ENCODE peak calls at places on chromosomes 2 and 18, in ten cellular contexts. One of them, this sample, is unnamed.

GRCh38 chr18:2164644-2165287 is 406.5 kb downstream of the METTL4 start:
- DNase-seq in suprapubic skin: no peak
- DNase-seq in sigmoid colon: no peak
- DNase-seq in upper lobe of left lung: no peak
- DNase-seq in A549: no peak
- DNase-seq in K562: no peak
- DNase-seq in stomach: no peak
- DNase-seq in ovary: no peak
- DNase-seq in tibial nerve: no peak
- DNase-seq in HepG2: no peak
- DNase-seq in this sample: no peak

GRCh38 chr2:232537079-232537478 is 2.4 kb upstream of the CHRNG start:
- DNase-seq in suprapubic skin: peak; percentile 60
- DNase-seq in sigmoid colon: peak; percentile 52
- DNase-seq in upper lobe of left lung: peak; percentile 49
- DNase-seq in A549: no peak
- DNase-seq in K562: peak; percentile 54
- DNase-seq in stomach: no peak
- DNase-seq in ovary: no peak
- DNase-seq in tibial nerve: no peak
- DNase-seq in HepG2: peak; percentile 48
- DNase-seq in this sample: no peak

GRCh38 chr2:233439191-233439590 is 84.9 kb downstream of the DGKD start:
- DNase-seq in suprapubic skin: no peak
- DNase-seq in sigmoid colon: peak; percentile 74
- DNase-seq in upper lobe of left lung: no peak
- DNase-seq in A549: no peak
- DNase-seq in K562: no peak
- DNase-seq in stomach: no peak
- DNase-seq in ovary: peak; percentile 73
- DNase-seq in tibial nerve: no peak
- DNase-seq in HepG2: no peak
- DNase-seq in this sample: no peak

GRCh38 chr2:157792345-157793052 is 83.6 kb downstream of the ACVR1 start:
- DNase-seq in suprapubic skin: no peak
- DNase-seq in sigmoid colon: no peak
- DNase-seq in upper lobe of left lung: no peak
- DNase-seq in A549: no peak
- DNase-seq in K562: peak; percentile 26
- DNase-seq in stomach: no peak
- DNase-seq in ovary: no peak
- DNase-seq in tibial nerve: no peak
- DNase-seq in HepG2: no peak
- DNase-seq in this sample: no peak

GRCh38 chr2:70371753-70372152 is 69.9 kb upstream of the FAM136A start:
- DNase-seq in suprapubic skin: no peak
- DNase-seq in sigmoid colon: no peak
- DNase-seq in upper lobe of left lung: no peak
- DNase-seq in A549: no peak
- DNase-seq in K562: no peak
- DNase-seq in stomach: no peak
- DNase-seq in ovary: no peak
- DNase-seq in tibial nerve: no peak
- DNase-seq in HepG2: no peak
- DNase-seq in this sample: no peak

GRCh38 chr18:55546873-55547704 is 40.9 kb downstream of the TCF4 start:
- DNase-seq in suprapubic skin: no peak
- DNase-seq in sigmoid colon: peak; percentile 64
- DNase-seq in upper lobe of left lung: no peak
- DNase-seq in A549: no peak
- DNase-seq in K562: no peak
- DNase-seq in stomach: no peak
- DNase-seq in ovary: peak; percentile 46
- DNase-seq in tibial nerve: peak; percentile 20
- DNase-seq in HepG2: no peak
- DNase-seq in this sample: no peak

GRCh38 chr2:20326163-20326780 is 24.4 kb downstream of the PUM2 start:
- DNase-seq in suprapubic skin: no peak
- DNase-seq in sigmoid colon: no peak
- DNase-seq in upper lobe of left lung: peak; percentile 55
- DNase-seq in A549: peak; percentile 50
- DNase-seq in K562: peak; percentile 50
- DNase-seq in stomach: peak; percentile 61
- DNase-seq in ovary: peak; percentile 51
- DNase-seq in tibial nerve: peak; percentile 52
- DNase-seq in HepG2: peak; percentile 58
- DNase-seq in this sample: no peak

GRCh38 chr2:212683346-212683745 is 144.7 kb upstream of the ERBB4 start:
- DNase-seq in suprapubic skin: no peak
- DNase-seq in sigmoid colon: no peak
- DNase-seq in upper lobe of left lung: no peak
- DNase-seq in A549: no peak
- DNase-seq in K562: no peak
- DNase-seq in stomach: no peak
- DNase-seq in ovary: no peak
- DNase-seq in tibial nerve: no peak
- DNase-seq in HepG2: no peak
- DNase-seq in this sample: no peak

GRCh38 chr2:71552356-71552755 is 99.0 kb downstream of the DYSF start:
- DNase-seq in suprapubic skin: no peak
- DNase-seq in sigmoid colon: peak; percentile 30
- DNase-seq in upper lobe of left lung: no peak
- DNase-seq in A549: no peak
- DNase-seq in K562: no peak
- DNase-seq in stomach: no peak
- DNase-seq in ovary: no peak
- DNase-seq in tibial nerve: no peak
- DNase-seq in HepG2: no peak
- DNase-seq in this sample: no peak

GRCh38 chr2:205197468-205198129 is 484.7 kb upstream of the NRP2 start:
- DNase-seq in suprapubic skin: no peak
- DNase-seq in sigmoid colon: no peak
- DNase-seq in upper lobe of left lung: no peak
- DNase-seq in A549: no peak
- DNase-seq in K562: no peak
- DNase-seq in stomach: no peak
- DNase-seq in ovary: no peak
- DNase-seq in tibial nerve: no peak
- DNase-seq in HepG2: no peak
- DNase-seq in this sample: no peak

GRCh38 chr2:239720411-239721365 is 304.5 kb downstream of the NDUFA10 start:
- DNase-seq in suprapubic skin: peak; percentile 63
- DNase-seq in sigmoid colon: peak; percentile 47
- DNase-seq in upper lobe of left lung: no peak
- DNase-seq in A549: no peak
- DNase-seq in K562: no peak
- DNase-seq in stomach: no peak
- DNase-seq in ovary: no peak
- DNase-seq in tibial nerve: no peak
- DNase-seq in HepG2: no peak
- DNase-seq in this sample: no peak

GRCh38 chr2:54574107-54574859 is 118.2 kb downstream of the SPTBN1 start:
- DNase-seq in suprapubic skin: no peak
- DNase-seq in sigmoid colon: no peak
- DNase-seq in upper lobe of left lung: peak; percentile 70
- DNase-seq in A549: no peak
- DNase-seq in K562: peak; percentile 61
- DNase-seq in stomach: peak; percentile 47
- DNase-seq in ovary: no peak
- DNase-seq in tibial nerve: no peak
- DNase-seq in HepG2: peak; percentile 88
- DNase-seq in this sample: no peak

DNA sequence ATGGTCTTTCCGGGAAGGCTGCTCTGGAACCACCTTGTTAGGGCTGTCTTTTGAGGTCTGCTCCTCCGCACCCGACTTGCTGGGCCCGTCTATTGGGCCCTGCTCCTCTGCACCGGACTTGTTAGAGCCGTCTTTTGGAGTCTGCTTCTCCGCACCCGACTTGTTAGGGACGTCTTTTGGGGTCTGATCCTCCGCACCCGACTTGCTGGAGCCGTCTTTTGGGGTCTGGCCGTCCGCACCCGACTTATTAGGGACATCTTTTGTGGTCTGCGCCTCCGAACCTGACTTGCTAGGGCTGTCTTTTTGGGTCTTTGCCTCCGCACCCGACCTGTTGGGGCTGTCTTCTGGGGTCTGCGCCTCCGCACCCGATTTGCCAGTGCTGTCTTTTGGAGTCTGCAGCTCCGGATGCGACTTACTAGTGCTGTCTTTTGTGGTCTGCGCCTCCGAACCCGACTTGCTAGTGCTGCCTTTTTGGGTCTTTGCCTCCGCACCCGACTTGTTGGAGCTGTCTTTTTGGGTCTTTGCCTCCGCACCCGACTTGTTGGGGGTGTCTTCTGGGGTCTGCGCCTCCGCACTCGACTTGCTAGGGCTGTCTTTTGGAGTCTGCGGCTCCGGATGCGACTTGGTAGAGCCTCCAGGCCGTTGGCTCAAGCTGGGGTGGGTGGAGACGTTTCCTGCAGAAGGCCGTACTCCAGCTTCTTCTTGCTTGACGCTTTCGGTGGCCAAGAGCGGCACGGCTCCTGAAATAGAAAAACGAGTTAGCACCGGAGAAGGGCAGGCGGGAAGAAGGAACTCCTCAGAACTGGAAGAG is 638 bp downstream of the TGOLN2 start:
- DNase-seq in suprapubic skin: peak; percentile 86
- DNase-seq in sigmoid colon: peak; percentile 80
- DNase-seq in upper lobe of left lung: peak; percentile 59
- DNase-seq in A549: no peak
- DNase-seq in K562: no peak
- DNase-seq in stomach: peak; percentile 50
- DNase-seq in ovary: no peak
- DNase-seq in tibial nerve: peak; percentile 30
- DNase-seq in HepG2: no peak
- DNase-seq in this sample: no peak
- TF ChIP-seq EP300 in suprapubic skin: no peak
- TF ChIP-seq EP300 in sigmoid colon: no peak
- TF ChIP-seq EP300 in upper lobe of left lung: no peak
- TF ChIP-seq EP300 in A549: no peak
- TF ChIP-seq EP300 in K562: no peak
- TF ChIP-seq EP300 in stomach: no peak
- TF ChIP-seq EP300 in ovary: no peak
- TF ChIP-seq EP300 in tibial nerve: no peak
- TF ChIP-seq EP300 in HepG2: no peak
- TF ChIP-seq EP300 in this sample: no peak

GRCh38 chr2:201260302-201260800 is at the start of gene CASP8:
- DNase-seq in suprapubic skin: no peak
- DNase-seq in sigmoid colon: no peak
- DNase-seq in upper lobe of left lung: peak; percentile 78
- DNase-seq in A549: no peak
- DNase-seq in K562: no peak
- DNase-seq in stomach: peak; percentile 50
- DNase-seq in ovary: peak; percentile 22
- DNase-seq in tibial nerve: peak; percentile 24
- DNase-seq in HepG2: peak; percentile 55
- DNase-seq in this sample: peak; percentile 89
- TF ChIP-seq EP300 in suprapubic skin: no peak
- TF ChIP-seq EP300 in sigmoid colon: no peak
- TF ChIP-seq EP300 in upper lobe of left lung: no peak
- TF ChIP-seq EP300 in A549: no peak
- TF ChIP-seq EP300 in K562: no peak
- TF ChIP-seq EP300 in stomach: no peak
- TF ChIP-seq EP300 in ovary: no peak
- TF ChIP-seq EP300 in tibial nerve: peak; percentile 39
- TF ChIP-seq EP300 in HepG2: peak; percentile 42
- TF ChIP-seq EP300 in this sample: no peak

GRCh38 chr2:166373951-166374350 is 1.8 kb downstream of the SCN9A start:
- DNase-seq in suprapubic skin: no peak
- DNase-seq in sigmoid colon: no peak
- DNase-seq in upper lobe of left lung: no peak
- DNase-seq in A549: peak; percentile 47
- DNase-seq in K562: peak; percentile 72
- DNase-seq in stomach: no peak
- DNase-seq in ovary: no peak
- DNase-seq in tibial nerve: no peak
- DNase-seq in HepG2: peak; percentile 80
- DNase-seq in this sample: no peak
- TF ChIP-seq EP300 in suprapubic skin: no peak
- TF ChIP-seq EP300 in sigmoid colon: no peak
- TF ChIP-seq EP300 in upper lobe of left lung: no peak
- TF ChIP-seq EP300 in A549: no peak
- TF ChIP-seq EP300 in K562: peak; percentile 9
- TF ChIP-seq EP300 in stomach: no peak
- TF ChIP-seq EP300 in ovary: no peak
- TF ChIP-seq EP300 in tibial nerve: no peak
- TF ChIP-seq EP300 in HepG2: no peak
- TF ChIP-seq EP300 in this sample: no peak

DNA sequence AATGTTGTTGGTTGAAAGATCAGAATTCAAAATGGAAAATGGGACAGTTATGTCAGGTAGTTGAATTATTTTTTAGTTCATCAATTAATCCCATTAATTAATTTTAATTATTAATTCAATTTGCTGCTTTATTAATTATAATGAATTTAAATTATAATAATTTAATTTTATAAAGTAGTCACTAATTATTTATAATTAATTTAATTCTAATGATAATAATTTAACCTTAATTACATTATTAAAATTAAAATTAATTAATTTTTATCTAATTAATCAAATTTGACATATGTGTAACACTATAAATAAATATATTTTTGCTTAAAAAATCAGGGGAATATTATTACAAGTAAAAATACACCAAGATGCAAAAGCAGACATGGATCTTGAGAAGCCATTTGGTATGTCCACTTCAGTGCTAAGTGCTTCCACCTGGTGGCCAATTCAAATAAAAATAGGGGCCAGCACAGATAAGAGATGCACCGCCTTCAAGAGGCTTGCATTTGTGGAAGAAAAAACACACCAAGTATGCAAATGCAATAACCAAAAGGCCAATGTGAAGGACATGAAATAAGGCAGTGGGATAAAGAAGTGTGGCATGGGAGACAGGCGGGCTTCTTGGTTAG is 73.2 kb downstream of the MBP start:
- DNase-seq in suprapubic skin: no peak
- DNase-seq in sigmoid colon: no peak
- DNase-seq in upper lobe of left lung: no peak
- DNase-seq in A549: peak; percentile 44
- DNase-seq in K562: peak; percentile 54
- DNase-seq in stomach: no peak
- DNase-seq in ovary: peak; percentile 46
- DNase-seq in tibial nerve: peak; percentile 67
- DNase-seq in HepG2: peak; percentile 65
- DNase-seq in this sample: no peak
- TF ChIP-seq EP300 in suprapubic skin: no peak
- TF ChIP-seq EP300 in sigmoid colon: no peak
- TF ChIP-seq EP300 in upper lobe of left lung: no peak
- TF ChIP-seq EP300 in A549: no peak
- TF ChIP-seq EP300 in K562: no peak
- TF ChIP-seq EP300 in stomach: no peak
- TF ChIP-seq EP300 in ovary: no peak
- TF ChIP-seq EP300 in tibial nerve: no peak
- TF ChIP-seq EP300 in HepG2: no peak
- TF ChIP-seq EP300 in this sample: no peak

This sample was measured in esophagus muscularis mucosa.